ENCODE peak calls at places on chromosomes 16 and 17, in eight cellular contexts. Q is myocyte; V is epithelial cell of prostate; L is GM18507; N is SHP77; J is GM23248; O is stimulated activated CD4-positive, alpha-beta T cell treated with anti-CD3 and anti-CD28 coated beads, Interleukin-1b, Interleukin-23, amount 100 ng/mL, for 4 hours; I is naive thymus-derived CD4-positive, alpha-beta T cell. Z is an unnamed sample.

GRCh38 chr17:17859909-17860760 is 23.3 kb upstream of the SREBF1 start:
- DNase-seq in O (peak; percentile 58), J (peak; percentile 70), N (peak; percentile 82), V (no peak), Q (peak; percentile 71), L (peak; percentile 77), I (peak; percentile 50), Z (peak; percentile 41)

GRCh38 chr17:10631048-10631700 is 25.9 kb downstream of the MYH3 start:
- DNase-seq in I (no peak), L (no peak), N (no peak), V (no peak), O (peak; percentile 23), J (peak; percentile 52), Q (no peak), Z (peak; percentile 15)

GRCh38 chr17:60303406-60304099 is 88.4 kb downstream of the USP32 start:
- DNase-seq in N (no peak), V (no peak), J (no peak), Q (no peak), I (no peak), O (no peak), L (no peak), Z (no peak)

GRCh38 chr16:27515874-27516353 is 33.8 kb downstream of the GTF3C1 start:
- DNase-seq in Q (no peak), L (peak; percentile 37), N (peak; percentile 29), O (peak; percentile 12), I (no peak), V (no peak), J (peak; percentile 47), Z (peak; percentile 19)

GRCh38 chr17:36951390-36951789 is 2.6 kb downstream of the AATF start:
- DNase-seq in O (no peak), I (no peak), J (no peak), L (no peak), V (no peak), Q (no peak), N (no peak), Z (no peak)

GRCh38 chr17:76151896-76152454 is 10.9 kb upstream of the FOXJ1 start:
- DNase-seq in L (no peak), J (no peak), V (no peak), I (peak; percentile 78), Q (no peak), O (no peak), N (no peak), Z (no peak)

GRCh38 chr17:30812218-30813177 is 12.0 kb downstream of the CRLF3 start:
- DNase-seq in V (peak; percentile 60), N (no peak), J (peak; percentile 66), Q (peak; percentile 39), L (no peak), I (no peak), O (no peak), Z (peak; percentile 26)

GRCh38 chr17:33838281-33838680 is 416.8 kb upstream of the CCL2 start:
- DNase-seq in V (no peak), N (no peak), L (no peak), J (no peak), I (no peak), Q (no peak), O (no peak), Z (no peak)

GRCh38 chr17:37671028-37671812 is 28.0 kb upstream of the DDX52 start:
- DNase-seq in N (no peak), Q (no peak), J (no peak), I (no peak), O (no peak), V (no peak), L (no peak), Z (no peak)

Z was measured in LHCN-M2.